ENCODE peak calls at places on chromosomes 1 and 21, in eight cellular contexts. K, W, M, V, S, G, I and Q are unnamed samples.
A peak's percentile ranks its signal among the peaks of the same experiment; 100 is the strongest.

GRCh38 chr1:20847619-20848080 is 60.5 kb upstream of the HP1BP3 start:
- DNase-seq in V (no peak), I (no peak), S (no peak), K (no peak), M (no peak), G (no peak), W (peak; percentile 51), Q (peak; percentile 89)

GRCh38 chr1:201436461-201436860 is 14.9 kb upstream of the TNNI1 start:
- DNase-seq in S (no peak), G (peak; percentile 28), K (peak; percentile 23), I (peak; percentile 72), W (peak; percentile 46), M (no peak), V (no peak), Q (peak; percentile 81)

GRCh38 chr1:6007318-6008083 is 15.3 kb upstream of the NPHP4 start:
- DNase-seq in W (no peak), K (no peak), I (peak; percentile 5), S (no peak), V (no peak), M (no peak), G (no peak), Q (no peak)

GRCh38 chr1:90717665-90718410 is 736 bp upstream of the BARHL2 start:
- DNase-seq in V (no peak), G (peak; percentile 97), I (peak; percentile 78), W (no peak), K (no peak), M (peak; percentile 50), S (no peak), Q (no peak)

GRCh38 chr1:66335859-66336640 is 197.9 kb upstream of the SGIP1 start:
- DNase-seq in K (no peak), M (no peak), I (no peak), G (no peak), W (no peak), S (peak; percentile 54), V (no peak), Q (no peak)

GRCh38 chr1:186078245-186078644 is 296.8 kb downstream of the TPR start:
- DNase-seq in S (no peak), W (peak; percentile 12), V (no peak), I (no peak), M (no peak), K (peak; percentile 10), G (no peak), Q (peak; percentile 4)

GRCh38 chr1:9068971-9069323 is 488 bp downstream of the SLC2A5 start:
- DNase-seq in V (no peak), G (no peak), W (no peak), M (no peak), K (no peak), I (no peak), S (no peak), Q (no peak)

GRCh38 chr1:15137807-15138206 is 15.7 kb upstream of the TMEM51 start:
- DNase-seq in M (no peak), W (peak; percentile 22), K (no peak), G (no peak), V (no peak), I (no peak), S (no peak), Q (no peak)

GRCh38 chr1:27594542-27595510 is 9.1 kb downstream of the AHDC1 start:
- DNase-seq in W (peak; percentile 30), S (no peak), G (no peak), M (no peak), I (no peak), K (no peak), V (no peak), Q (no peak)

GRCh38 chr1:66271216-66271903 is 262.6 kb upstream of the SGIP1 start:
- DNase-seq in K (peak; percentile 92), S (no peak), V (peak; percentile 99), G (peak; percentile 57), I (peak; percentile 12), M (no peak), W (peak; percentile 84), Q (peak; percentile 94)

GRCh38 chr21:32215306-32215685 is 63.6 kb downstream of the MIS18A start:
- DNase-seq in W (no peak), M (no peak), I (no peak), V (no peak), K (no peak), S (no peak), G (no peak), Q (no peak)

GRCh38 chr1:183087001-183087400 is 63.8 kb downstream of the LAMC1 start:
- DNase-seq in K (no peak), I (no peak), G (peak; percentile 37), V (no peak), S (no peak), M (no peak), W (no peak), Q (peak; percentile 78)

GRCh38 chr1:94805912-94806311 is 14.2 kb upstream of the SLC44A3 start:
- DNase-seq in V (no peak), K (no peak), G (peak; percentile 83), M (peak; percentile 20), S (no peak), I (peak; percentile 65), W (peak; percentile 58), Q (peak; percentile 77)